ENCODE peak calls at places on chromosome 14, in five cellular contexts. T is transverse colon, W is K562, L is suprapubic skin, Y is HepG2. B is an unnamed sample.

GRCh38 chr14:79825046-79825521 is 386.2 kb downstream of the DIO2 start:
- DNase-seq in Y (no peak), T (no peak), L (no peak), W (no peak), B (no peak)

GRCh38 chr14:98966465-98967162 is 305.4 kb downstream of the BCL11B start:
- DNase-seq in L (no peak), T (no peak), Y (no peak), W (no peak), B (no peak)

GRCh38 chr14:101227611-101228594 is 324.4 kb upstream of the RTL1 start:
- DNase-seq in L (peak; percentile 55), Y (no peak), W (no peak), T (no peak), B (no peak)

GRCh38 chr14:68177728-68178127 is 358.1 kb downstream of the RAD51B start:
- DNase-seq in Y (no peak), L (no peak), T (no peak), W (no peak), B (no peak)

GRCh38 chr14:21096889-21097615 is 1.4 kb downstream of the ZNF219 start:
- DNase-seq in W (no peak), T (no peak), L (no peak), Y (no peak), B (no peak)

GRCh38 chr14:52067873-52068740 is 752 bp downstream of the NID2 start:
- DNase-seq in W (no peak), Y (no peak), T (peak; percentile 36), L (peak; percentile 74), B (peak; percentile 64)

GRCh38 chr14:81137316-81137715 is 83.4 kb downstream of the GTF2A1 start:
- DNase-seq in T (no peak), Y (no peak), W (no peak), L (no peak), B (no peak)

GRCh38 chr14:30527196-30527595 is 31.8 kb upstream of the G2E3 start:
- DNase-seq in Y (no peak), L (no peak), W (no peak), T (no peak), B (no peak)

GRCh38 chr14:72666610-72667009 is 227.3 kb downstream of the DPF3 start:
- DNase-seq in W (no peak), T (no peak), L (no peak), Y (no peak), B (no peak)

GRCh38 chr14:97153527-97153926 is 356.3 kb downstream of the VRK1 start:
- DNase-seq in W (no peak), L (no peak), Y (no peak), T (no peak), B (no peak)
- TF ChIP-seq EP300 in W (no peak), L (no peak), Y (no peak), T (no peak), B (no peak)

DNA sequence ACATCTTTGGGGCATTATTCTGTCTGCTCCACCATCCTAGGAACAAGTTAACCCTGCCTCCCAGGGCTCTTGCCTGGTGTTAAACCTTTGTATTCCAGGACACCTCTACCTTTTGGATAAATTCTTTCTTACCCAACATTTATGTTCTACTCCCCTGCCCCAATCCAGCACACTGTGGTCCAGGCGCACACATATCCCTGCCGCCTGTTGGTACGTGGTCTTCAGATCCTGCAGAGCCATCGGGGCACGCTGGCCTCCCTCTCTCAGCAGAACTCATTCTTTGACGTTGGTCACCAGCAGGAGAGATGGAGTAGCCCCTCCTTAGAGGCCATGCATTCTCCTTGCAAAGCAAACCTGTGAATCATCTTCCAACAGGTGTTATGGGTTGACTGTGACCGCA is 5.1 kb upstream of the TMEM179 start:
- DNase-seq in Y (no peak), L (no peak), W (no peak), T (no peak), B (no peak)
- H3K27me3 ChIP-seq in Y (no peaks in the 10 kb centered on the region), L (peaks cover 70% of the 10 kb centered on the region), W (peaks cover 3% of the 10 kb centered on the region), T (peaks cover 34% of the 10 kb centered on the region), B (no peaks in the 10 kb centered on the region)

GRCh38 chr14:28254768-28255167 is 511.8 kb upstream of the FOXG1 start:
- DNase-seq in W (no peak), Y (no peak), T (no peak), L (no peak), B (no peak)
- TF ChIP-seq EP300 in W (no peak), Y (no peak), T (no peak), L (no peak), B (no peak)

GRCh38 chr14:25049127-25049558 is 804 bp downstream of the STXBP6 start:
- DNase-seq in T (peak; percentile 20), W (no peak), Y (no peak), L (peak; percentile 67), B (no peak)
- H3K27me3 ChIP-seq in T (peaks cover 12% of the 10 kb centered on the region), W (peaks cover 6% of the 10 kb centered on the region), Y (no peaks in the 10 kb centered on the region), L (peaks cover 8% of the 10 kb centered on the region), B (no peaks in the 10 kb centered on the region)

DNA sequence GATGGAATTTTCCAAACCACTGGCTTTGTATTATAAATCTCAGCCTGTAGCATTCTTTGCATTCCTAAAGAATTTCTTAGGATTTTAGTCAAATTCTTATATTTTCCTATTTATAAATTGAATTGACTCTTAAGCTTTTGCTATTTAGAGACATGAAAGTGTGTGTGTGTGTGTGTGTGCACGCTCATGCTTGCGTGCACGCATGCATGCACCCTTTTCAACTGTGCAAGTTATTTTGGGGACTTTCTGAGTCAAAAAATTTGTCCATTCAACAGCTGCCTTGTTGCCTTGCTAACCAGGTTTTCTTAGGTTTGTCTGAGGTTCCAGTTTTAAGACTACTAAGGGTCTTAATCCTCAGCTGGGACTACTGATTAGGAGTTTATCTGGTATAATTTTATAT is 42.6 kb downstream of the GPATCH2L start:
- DNase-seq in Y (no peak), W (no peak), T (no peak), L (no peak), B (no peak)
- TF ChIP-seq EP300 in Y (no peak), W (no peak), T (no peak), L (no peak), B (no peak)

DNA sequence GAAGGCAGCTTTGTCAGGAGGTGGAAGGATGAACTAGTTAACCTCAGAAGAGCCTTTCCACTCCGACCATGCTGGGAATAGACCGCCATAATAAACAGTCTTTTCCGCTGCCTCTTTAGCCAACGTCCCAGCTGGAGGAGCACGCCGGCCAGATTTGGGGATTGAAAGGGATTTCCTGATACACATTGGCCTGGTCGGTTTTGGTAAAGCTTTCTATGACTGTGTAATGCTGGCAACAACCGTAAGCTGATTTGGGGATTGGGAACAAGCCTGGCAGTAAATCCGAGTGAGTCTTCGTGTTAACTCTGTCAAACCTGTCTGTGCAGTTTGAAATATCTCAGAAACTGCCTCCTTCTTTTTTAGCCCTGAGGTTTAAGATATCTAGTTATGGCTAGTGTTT is 87.0 kb downstream of the DAD1 start:
- DNase-seq in W (no peak), Y (no peak), L (no peak), T (no peak), B (no peak)
- H3K27me3 ChIP-seq in W (peaks cover 11% of the 10 kb centered on the region), Y (peaks cover 2% of the 10 kb centered on the region), L (no peaks in the 10 kb centered on the region), T (no peaks in the 10 kb centered on the region), B (no peaks in the 10 kb centered on the region)

GRCh38 chr14:91115986-91116385 is 2.1 kb downstream of the DGLUCY start:
- DNase-seq in T (no peak), Y (no peak), W (no peak), L (no peak), B (no peak)

GRCh38 chr14:91117960-91118359 is 4.1 kb downstream of the DGLUCY start:
- DNase-seq in W (no peak), T (no peak), L (no peak), Y (no peak), B (no peak)

GRCh38 chr14:91116913-91117588 is 3.2 kb downstream of the DGLUCY start:
- DNase-seq in L (no peak), T (no peak), W (no peak), Y (no peak), B (no peak)

GRCh38 chr14:91119556-91120311 is 5.9 kb downstream of the DGLUCY start:
- DNase-seq in Y (no peak), W (no peak), T (peak; percentile 50), L (no peak), B (no peak)

GRCh38 chr14:91118511-91119068 is 4.7 kb downstream of the DGLUCY start:
- DNase-seq in W (no peak), T (no peak), Y (no peak), L (no peak), B (no peak)
- TF ChIP-seq EP300 in W (no peak), T (no peak), Y (no peak), L (no peak), B (no peak)

GRCh38 chr14:94598816-94599655 is 13.2 kb upstream of the SERPINA3 start:
- DNase-seq in L (peak; percentile 76), T (peak; percentile 76), W (no peak), Y (peak; percentile 100), B (peak; percentile 86)
- H3K27me3 ChIP-seq in L (no peaks in the 10 kb centered on the region), T (no peaks in the 10 kb centered on the region), W (no peaks in the 10 kb centered on the region), Y (no peaks in the 10 kb centered on the region), B (no peaks in the 10 kb centered on the region)

DNA sequence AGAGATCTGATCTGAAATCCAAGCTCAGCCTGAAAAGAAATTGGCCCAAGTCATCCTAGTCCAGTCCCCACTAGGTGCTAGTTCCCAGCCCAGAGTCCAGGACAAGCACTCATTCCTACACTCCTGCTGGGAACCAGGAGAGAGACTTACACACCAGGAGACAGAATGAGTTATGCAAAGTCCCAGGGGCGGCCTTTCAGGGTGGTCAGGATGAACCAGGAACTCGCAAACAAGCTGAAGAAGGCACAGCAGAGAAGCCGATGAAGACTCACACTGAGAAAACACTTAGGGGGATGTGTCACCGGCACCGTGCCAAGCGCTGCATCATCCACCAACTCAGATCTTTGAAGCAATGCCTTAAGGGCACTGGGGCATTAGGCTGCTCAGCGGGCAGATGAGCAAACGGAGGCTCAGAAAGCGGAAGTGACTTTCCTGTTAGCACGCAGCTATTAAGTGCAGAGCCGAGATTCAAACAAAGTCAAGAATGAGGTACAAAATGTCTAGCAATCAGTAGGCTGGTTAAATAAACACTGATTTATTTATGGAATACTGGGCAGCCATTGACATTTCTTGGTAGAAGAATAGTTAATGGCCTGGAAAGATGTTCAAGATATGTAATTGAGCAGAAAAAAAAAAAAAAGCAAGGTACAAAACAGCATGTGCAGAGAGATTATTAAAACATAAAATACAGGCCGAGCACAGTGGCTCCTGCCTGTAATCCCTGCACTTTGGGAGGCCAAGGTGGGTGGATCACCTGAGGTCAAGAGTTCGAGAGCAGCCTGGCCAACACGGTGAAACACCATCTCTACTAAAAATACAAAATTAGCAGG is 78.7 kb downstream of the LRRC74A start:
- DNase-seq in Y (peak; percentile 10), L (peak; percentile 85), W (no peak), T (peak; percentile 61), B (no peak)
- TF ChIP-seq EP300 in Y (no peak), L (no peak), W (no peak), T (no peak), B (no peak)

DNA sequence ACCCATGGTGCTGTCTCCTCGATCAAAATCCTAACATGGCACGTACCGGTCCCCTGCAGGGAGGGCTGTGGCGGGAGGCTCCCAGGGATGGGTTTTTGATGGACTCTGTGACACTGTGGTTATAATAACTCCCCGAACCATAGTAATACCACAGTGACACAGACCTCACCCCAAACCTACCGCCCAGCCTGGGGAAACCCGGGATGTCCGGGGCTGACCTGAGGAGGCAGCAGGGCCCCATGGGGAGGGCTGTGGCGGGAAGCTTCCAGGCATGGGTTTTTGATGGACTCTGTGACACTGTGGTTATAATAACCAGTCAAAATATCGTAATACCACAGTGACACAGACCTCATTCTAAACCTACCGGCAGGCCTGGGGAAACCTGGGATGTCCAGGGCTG is 378.0 kb downstream of the TMEM121 start:
- DNase-seq in T (no peak), W (no peak), L (no peak), Y (no peak), B (no peak)
- H3K27me3 ChIP-seq in T (no peaks in the 10 kb centered on the region), W (no peaks in the 10 kb centered on the region), L (no peaks in the 10 kb centered on the region), Y (no peaks in the 10 kb centered on the region), B (no peaks in the 10 kb centered on the region)

B was measured in ovary.